ENCODE peak calls at places on chromosome 7, in six cellular contexts. A is stimulated activated CD4-positive, alpha-beta T cell treated with anti-CD3 and anti-CD28 coated beads, Interleukin-4, amount 100 ng/mL, for 24 hours; W is AG09309; C is H7; E is A172; G is retina. K is an unnamed sample.

GRCh38 chr7:94423116-94423515 is 28.4 kb downstream of the COL1A2 start:
- DNase-seq in G (no peak), E (no peak), A (no peak), W (no peak), C (no peak), K (no peak)

GRCh38 chr7:140557809-140558518 is 78.7 kb upstream of the MKRN1 start:
- DNase-seq in G (no peak), W (no peak), C (no peak), E (peak; percentile 6), A (no peak), K (no peak)

GRCh38 chr7:79880312-79880711 is 254.3 kb upstream of the GNAI1 start:
- DNase-seq in G (peak; percentile 28), C (no peak), W (no peak), E (no peak), A (no peak), K (no peak)

GRCh38 chr7:159119026-159119741 is 25.5 kb downstream of the VIPR2 start:
- DNase-seq in G (no peak), A (no peak), C (no peak), W (no peak), E (no peak), K (no peak)

GRCh38 chr7:65812281-65812680 is 60.6 kb upstream of the VKORC1L1 start:
- DNase-seq in A (no peak), W (no peak), E (no peak), C (no peak), G (no peak), K (no peak)

GRCh38 chr7:74059681-74060588 is 23.7 kb upstream of the LIMK1 start:
- DNase-seq in C (peak; percentile 71), A (no peak), E (no peak), W (no peak), G (no peak), K (no peak)

GRCh38 chr7:28414453-28414852 is 2.1 kb downstream of the CREB5 start:
- DNase-seq in A (no peak), E (no peak), W (no peak), C (no peak), G (no peak), K (no peak)

GRCh38 chr7:133536450-133536849 is 283.6 kb downstream of the EXOC4 start:
- DNase-seq in W (no peak), C (no peak), G (no peak), A (no peak), E (no peak), K (no peak)

GRCh38 chr7:40793132-40793531 is 658.3 kb downstream of the SUGCT start:
- DNase-seq in E (peak; percentile 45), A (no peak), C (no peak), W (no peak), G (no peak), K (no peak)

GRCh38 chr7:95623788-95624187 is 27.5 kb upstream of the PDK4 start:
- DNase-seq in C (no peak), A (no peak), G (no peak), W (no peak), E (no peak), K (no peak)

GRCh38 chr7:106114735-106115383 is 2.7 kb upstream of the SYPL1 start:
- DNase-seq in W (no peak), E (no peak), C (no peak), A (peak; percentile 33), G (no peak), K (no peak)

GRCh38 chr7:51160411-51160810 is 156.2 kb downstream of the COBL start:
- DNase-seq in C (no peak), E (no peak), A (no peak), G (no peak), W (no peak), K (no peak)

GRCh38 chr7:832292-832967 is at the start of gene SUN1:
- DNase-seq in E (peak; percentile 89), C (no peak), A (peak; percentile 76), G (no peak), W (peak; percentile 39), K (no peak)

GRCh38 chr7:122212754-122213153 is 68.7 kb upstream of the AASS start:
- DNase-seq in C (no peak), A (no peak), W (no peak), G (no peak), E (peak; percentile 22), K (no peak)

GRCh38 chr7:105906690-105907089 is 30.3 kb upstream of the ATXN7L1 start:
- DNase-seq in W (no peak), A (no peak), C (no peak), G (no peak), E (peak; percentile 10), K (no peak)

GRCh38 chr7:47819054-47819920 is 129.0 kb downstream of the PKD1L1 start:
- DNase-seq in A (peak; percentile 33), C (peak; percentile 70), G (peak; percentile 69), E (peak; percentile 71), W (peak; percentile 46), K (peak; percentile 55)

GRCh38 chr7:148037049-148037448 is 553.5 kb upstream of the C7orf33 start:
- DNase-seq in C (no peak), G (no peak), E (no peak), A (no peak), W (no peak), K (no peak)

GRCh38 chr7:27650283-27650682 is 12.4 kb downstream of the HIBADH start:
- DNase-seq in W (no peak), A (no peak), G (no peak), C (no peak), E (no peak), K (no peak)

GRCh38 chr7:73718438-73718881 is 1.0 kb downstream of the STX1A start:
- DNase-seq in W (no peak), A (no peak), C (no peak), E (peak; percentile 78), G (no peak), K (no peak)

GRCh38 chr7:102390697-102391484 is 5.3 kb upstream of the PRKRIP1 start:
- DNase-seq in C (peak; percentile 89), A (peak; percentile 70), W (no peak), G (peak; percentile 85), E (peak; percentile 69), K (peak; percentile 22)

GRCh38 chr7:36565792-36566356 is 158.4 kb downstream of the AOAH start:
- DNase-seq in A (no peak), C (no peak), G (no peak), E (no peak), W (no peak), K (no peak)

K was measured in brain pericyte.